ENCODE peak calls at places on chromosomes 2 and 18, in five cellular contexts. U, S, Z, C and H are unnamed samples.

GRCh38 chr2:189308056-189308790 is 128.7 kb upstream of the COL5A2 start:
- DNase-seq in Z (no peak), C (no peak), U (no peak), S (no peak), H (no peak)

GRCh38 chr2:226767056-226767813 is 32.4 kb downstream of the IRS1 start:
- DNase-seq in Z (no peak), U (peak; percentile 43), S (no peak), C (no peak), H (no peak)

GRCh38 chr2:188620916-188621315 is 329.2 kb downstream of the GULP1 start:
- DNase-seq in S (no peak), C (no peak), U (no peak), Z (no peak), H (no peak)

GRCh38 chr2:237154894-237155851 is 69.5 kb downstream of the COPS8 start:
- DNase-seq in Z (peak; percentile 53), C (peak; percentile 70), S (no peak), U (no peak), H (no peak)

GRCh38 chr18:57475408-57475807 is 40.2 kb downstream of the ONECUT2 start:
- DNase-seq in Z (no peak), C (no peak), S (no peak), U (no peak), H (no peak)

GRCh38 chr2:236216711-236217110 is 47.5 kb downstream of the ASB18 start:
- DNase-seq in U (no peak), Z (no peak), S (no peak), C (no peak), H (no peak)

GRCh38 chr2:191321861-191322662 is 76.9 kb downstream of the MYO1B start:
- DNase-seq in U (no peak), C (peak; percentile 16), S (no peak), Z (no peak), H (no peak)

GRCh38 chr18:13222371-13223281 is 4.1 kb downstream of the LDLRAD4 start:
- DNase-seq in C (no peak), Z (no peak), S (peak; percentile 85), U (peak; percentile 77), H (peak; percentile 77)

GRCh38 chr2:109435866-109436634 is 177.7 kb downstream of the SEPTIN10 start:
- DNase-seq in C (no peak), Z (no peak), S (no peak), U (no peak), H (no peak)

GRCh38 chr2:214117054-214117453 is 293.8 kb upstream of the VWC2L start:
- DNase-seq in C (no peak), Z (no peak), S (no peak), U (no peak), H (no peak)

GRCh38 chr2:74577448-74577847 is 22.9 kb downstream of the DOK1 start:
- DNase-seq in Z (no peak), U (no peak), S (no peak), C (no peak), H (peak; percentile 27)

GRCh38 chr2:240820607-240821428 is 799 bp upstream of the KIF1A start:
- DNase-seq in C (peak; percentile 59), S (peak; percentile 69), U (peak; percentile 24), Z (peak; percentile 32), H (peak; percentile 72)

GRCh38 chr2:206201075-206201848 is 41.6 kb downstream of the EEF1B2 start:
- DNase-seq in C (no peak), S (no peak), Z (no peak), U (no peak), H (no peak)

GRCh38 chr2:25341753-25342371 is at the start of gene DNMT3A:
- DNase-seq in C (peak; percentile 68), U (peak; percentile 74), Z (peak; percentile 82), S (peak; percentile 17), H (peak; percentile 32)

GRCh38 chr2:108403494-108403893 is 25.7 kb downstream of the SULT1C4 start:
- DNase-seq in U (no peak), Z (no peak), S (no peak), C (no peak), H (no peak)

GRCh38 chr2:128290356-128290755 is 28.3 kb downstream of the HS6ST1 start:
- DNase-seq in S (no peak), U (no peak), Z (no peak), C (no peak), H (no peak)

GRCh38 chr2:30233142-30233961 is 2.0 kb downstream of the LBH start:
- DNase-seq in C (peak; percentile 4), U (peak; percentile 13), S (no peak), Z (no peak), H (no peak)

GRCh38 chr2:226799976-226800940 is 638 bp upstream of the IRS1 start:
- DNase-seq in Z (peak; percentile 16), S (no peak), U (peak; percentile 32), C (no peak), H (no peak)

GRCh38 chr2:128357561-128358370 is 39.1 kb upstream of the HS6ST1 start:
- DNase-seq in C (no peak), U (no peak), Z (no peak), S (no peak), H (no peak)

GRCh38 chr2:174117951-174118930 is 130.1 kb downstream of the OLA1 start:
- DNase-seq in C (no peak), S (no peak), Z (no peak), U (no peak), H (no peak)

GRCh38 chr2:171159326-171160118 is 1.2 kb downstream of the TLK1 start:
- DNase-seq in C (peak; percentile 57), Z (peak; percentile 49), U (peak; percentile 33), S (peak; percentile 21), H (no peak)

GRCh38 chr2:226911932-226912331 is 76.1 kb downstream of the RHBDD1 start:
- DNase-seq in Z (no peak), U (no peak), S (no peak), C (no peak), H (no peak)

GRCh38 chr2:187684181-187684580 is 129.9 kb upstream of the TFPI start:
- DNase-seq in Z (no peak), U (no peak), C (no peak), S (no peak), H (no peak)

GRCh38 chr2:213275265-213275664 is 9.0 kb upstream of the SPAG16 start:
- DNase-seq in S (no peak), U (no peak), Z (no peak), C (no peak), H (no peak)

GRCh38 chr18:48408727-48409590 is at the start of gene ZBTB7C:
- DNase-seq in U (peak; percentile 60), S (peak; percentile 63), C (peak; percentile 16), Z (peak; percentile 54), H (peak; percentile 39)

GRCh38 chr2:26184555-26185303 is 11.8 kb downstream of the GAREM2 start:
- DNase-seq in C (peak; percentile 84), S (peak; percentile 62), U (peak; percentile 84), Z (peak; percentile 93), H (peak; percentile 9)

GRCh38 chr2:43609304-43609883 is 13.6 kb upstream of the THADA start:
- DNase-seq in Z (peak; percentile 40), C (peak; percentile 25), U (no peak), S (peak; percentile 2), H (peak; percentile 61)

GRCh38 chr18:10579079-10579867 is 53.4 kb downstream of the NAPG start:
- DNase-seq in U (no peak), S (no peak), Z (no peak), C (no peak), H (no peak)

GRCh38 chr2:62675062-62675461 is 30.5 kb upstream of the EHBP1 start:
- DNase-seq in U (no peak), S (no peak), Z (no peak), C (no peak), H (no peak)

GRCh38 chr18:50662177-50662576 is 102.3 kb downstream of the MAPK4 start:
- DNase-seq in C (no peak), Z (peak; percentile 45), S (no peak), U (no peak), H (peak; percentile 21)

GRCh38 chr2:111121873-111122630 is 1.3 kb downstream of the BCL2L11 start:
- DNase-seq in S (peak; percentile 62), U (peak; percentile 91), Z (peak; percentile 79), C (peak; percentile 84), H (peak; percentile 74)

GRCh38 chr18:13811993-13812392 is 12.0 kb upstream of the MC5R start:
- DNase-seq in C (no peak), S (no peak), Z (no peak), U (no peak), H (no peak)

GRCh38 chr2:158192515-158193234 is 91.0 kb downstream of the UPP2 start:
- DNase-seq in C (no peak), Z (no peak), U (no peak), S (no peak), H (no peak)

GRCh38 chr2:156947261-156947660 is 310.2 kb upstream of the GALNT5 start:
- DNase-seq in Z (no peak), S (no peak), U (no peak), C (no peak), H (no peak)

GRCh38 chr2:239677455-239678185 is 276.8 kb upstream of the HDAC4 start:
- DNase-seq in U (no peak), C (no peak), S (no peak), Z (no peak), H (no peak)